ENCODE peak calls at places on chromosomes 2 and 18, in eight cellular contexts. One of them, this sample, is unnamed.

GRCh38 chr2:217990389-217990788 is 12.4 kb downstream of the TNS1 start:
- DNase-seq in activated gamma-delta T cell treated with anti-CD3 and anti-CD28 coated beads, Interleukin-2, amount 50 U/mL, for 16 hours: no peak
- DNase-seq in GM20000: no peak
- DNase-seq in NCI-H1694 treated with DMSO at 0.1 percent for 48 hours: no peak
- DNase-seq in Right ventricle myocardium superior: no peak
- DNase-seq in foreskin fibroblast: no peak
- DNase-seq in bronchial epithelial cell: no peak
- DNase-seq in endodermal cell: no peak
- DNase-seq in this sample: no peak

GRCh38 chr2:43537137-43537536 is 58.7 kb downstream of the THADA start:
- DNase-seq in activated gamma-delta T cell treated with anti-CD3 and anti-CD28 coated beads, Interleukin-2, amount 50 U/mL, for 16 hours: no peak
- DNase-seq in GM20000: no peak
- DNase-seq in NCI-H1694 treated with DMSO at 0.1 percent for 48 hours: no peak
- DNase-seq in Right ventricle myocardium superior: no peak
- DNase-seq in foreskin fibroblast: no peak
- DNase-seq in bronchial epithelial cell: no peak
- DNase-seq in endodermal cell: no peak
- DNase-seq in this sample: no peak

GRCh38 chr2:162582357-162582798 is 238.4 kb downstream of the GCA start:
- DNase-seq in activated gamma-delta T cell treated with anti-CD3 and anti-CD28 coated beads, Interleukin-2, amount 50 U/mL, for 16 hours: no peak
- DNase-seq in GM20000: no peak
- DNase-seq in NCI-H1694 treated with DMSO at 0.1 percent for 48 hours: no peak
- DNase-seq in Right ventricle myocardium superior: no peak
- DNase-seq in foreskin fibroblast: no peak
- DNase-seq in bronchial epithelial cell: peak
- DNase-seq in endodermal cell: peak
- DNase-seq in this sample: peak

GRCh38 chr2:198905881-198906612 is 551.7 kb downstream of the SATB2 start:
- DNase-seq in activated gamma-delta T cell treated with anti-CD3 and anti-CD28 coated beads, Interleukin-2, amount 50 U/mL, for 16 hours: no peak
- DNase-seq in GM20000: no peak
- DNase-seq in NCI-H1694 treated with DMSO at 0.1 percent for 48 hours: no peak
- DNase-seq in Right ventricle myocardium superior: no peak
- DNase-seq in foreskin fibroblast: no peak
- DNase-seq in bronchial epithelial cell: no peak
- DNase-seq in endodermal cell: no peak
- DNase-seq in this sample: no peak

GRCh38 chr18:79030680-79031079 is 38.5 kb upstream of the ATP9B start:
- DNase-seq in activated gamma-delta T cell treated with anti-CD3 and anti-CD28 coated beads, Interleukin-2, amount 50 U/mL, for 16 hours: no peak
- DNase-seq in GM20000: no peak
- DNase-seq in NCI-H1694 treated with DMSO at 0.1 percent for 48 hours: no peak
- DNase-seq in Right ventricle myocardium superior: no peak
- DNase-seq in foreskin fibroblast: no peak
- DNase-seq in bronchial epithelial cell: no peak
- DNase-seq in endodermal cell: no peak
- DNase-seq in this sample: no peak

GRCh38 chr2:1678609-1679008 is 65.7 kb downstream of the PXDN start:
- DNase-seq in activated gamma-delta T cell treated with anti-CD3 and anti-CD28 coated beads, Interleukin-2, amount 50 U/mL, for 16 hours: no peak
- DNase-seq in GM20000: no peak
- DNase-seq in NCI-H1694 treated with DMSO at 0.1 percent for 48 hours: no peak
- DNase-seq in Right ventricle myocardium superior: no peak
- DNase-seq in foreskin fibroblast: no peak
- DNase-seq in bronchial epithelial cell: no peak
- DNase-seq in endodermal cell: peak
- DNase-seq in this sample: no peak

GRCh38 chr2:171178993-171179392 is 18.3 kb upstream of the TLK1 start:
- DNase-seq in activated gamma-delta T cell treated with anti-CD3 and anti-CD28 coated beads, Interleukin-2, amount 50 U/mL, for 16 hours: no peak
- DNase-seq in GM20000: no peak
- DNase-seq in NCI-H1694 treated with DMSO at 0.1 percent for 48 hours: no peak
- DNase-seq in Right ventricle myocardium superior: no peak
- DNase-seq in foreskin fibroblast: no peak
- DNase-seq in bronchial epithelial cell: peak
- DNase-seq in endodermal cell: no peak
- DNase-seq in this sample: no peak

GRCh38 chr2:160051374-160051800 is 11.0 kb downstream of the PLA2R1 start:
- DNase-seq in activated gamma-delta T cell treated with anti-CD3 and anti-CD28 coated beads, Interleukin-2, amount 50 U/mL, for 16 hours: no peak
- DNase-seq in GM20000: no peak
- DNase-seq in NCI-H1694 treated with DMSO at 0.1 percent for 48 hours: no peak
- DNase-seq in Right ventricle myocardium superior: no peak
- DNase-seq in foreskin fibroblast: no peak
- DNase-seq in bronchial epithelial cell: no peak
- DNase-seq in endodermal cell: no peak
- DNase-seq in this sample: no peak

GRCh38 chr2:70214958-70215357 is 24.1 kb upstream of the C2orf42 start:
- DNase-seq in activated gamma-delta T cell treated with anti-CD3 and anti-CD28 coated beads, Interleukin-2, amount 50 U/mL, for 16 hours: no peak
- DNase-seq in GM20000: no peak
- DNase-seq in NCI-H1694 treated with DMSO at 0.1 percent for 48 hours: no peak
- DNase-seq in Right ventricle myocardium superior: no peak
- DNase-seq in foreskin fibroblast: peak
- DNase-seq in bronchial epithelial cell: no peak
- DNase-seq in endodermal cell: no peak
- DNase-seq in this sample: no peak

GRCh38 chr2:128172191-128172590 is 81.2 kb downstream of the UGGT1 start:
- DNase-seq in activated gamma-delta T cell treated with anti-CD3 and anti-CD28 coated beads, Interleukin-2, amount 50 U/mL, for 16 hours: no peak
- DNase-seq in GM20000: no peak
- DNase-seq in NCI-H1694 treated with DMSO at 0.1 percent for 48 hours: no peak
- DNase-seq in Right ventricle myocardium superior: no peak
- DNase-seq in foreskin fibroblast: no peak
- DNase-seq in bronchial epithelial cell: no peak
- DNase-seq in endodermal cell: peak
- DNase-seq in this sample: no peak

GRCh38 chr2:162197095-162197825 is 45.2 kb upstream of the GCG start:
- DNase-seq in activated gamma-delta T cell treated with anti-CD3 and anti-CD28 coated beads, Interleukin-2, amount 50 U/mL, for 16 hours: no peak
- DNase-seq in GM20000: no peak
- DNase-seq in NCI-H1694 treated with DMSO at 0.1 percent for 48 hours: no peak
- DNase-seq in Right ventricle myocardium superior: no peak
- DNase-seq in foreskin fibroblast: peak
- DNase-seq in bronchial epithelial cell: peak
- DNase-seq in endodermal cell: no peak
- DNase-seq in this sample: no peak

GRCh38 chr2:219551412-219551811 is 7.6 kb downstream of the TMEM198 start:
- DNase-seq in activated gamma-delta T cell treated with anti-CD3 and anti-CD28 coated beads, Interleukin-2, amount 50 U/mL, for 16 hours: no peak
- DNase-seq in GM20000: no peak
- DNase-seq in NCI-H1694 treated with DMSO at 0.1 percent for 48 hours: no peak
- DNase-seq in Right ventricle myocardium superior: no peak
- DNase-seq in foreskin fibroblast: peak
- DNase-seq in bronchial epithelial cell: peak
- DNase-seq in endodermal cell: peak
- DNase-seq in this sample: no peak

GRCh38 chr2:96509114-96509846 is 4.1 kb upstream of the NEURL3 start:
- DNase-seq in activated gamma-delta T cell treated with anti-CD3 and anti-CD28 coated beads, Interleukin-2, amount 50 U/mL, for 16 hours: peak
- DNase-seq in GM20000: peak
- DNase-seq in NCI-H1694 treated with DMSO at 0.1 percent for 48 hours: peak
- DNase-seq in Right ventricle myocardium superior: peak
- DNase-seq in foreskin fibroblast: peak
- DNase-seq in bronchial epithelial cell: peak
- DNase-seq in endodermal cell: peak
- DNase-seq in this sample: peak

GRCh38 chr2:109604597-109604996 is 9.2 kb downstream of the SEPTIN10 start:
- DNase-seq in activated gamma-delta T cell treated with anti-CD3 and anti-CD28 coated beads, Interleukin-2, amount 50 U/mL, for 16 hours: no peak
- DNase-seq in GM20000: no peak
- DNase-seq in NCI-H1694 treated with DMSO at 0.1 percent for 48 hours: no peak
- DNase-seq in Right ventricle myocardium superior: no peak
- DNase-seq in foreskin fibroblast: peak
- DNase-seq in bronchial epithelial cell: peak
- DNase-seq in endodermal cell: peak
- DNase-seq in this sample: no peak

GRCh38 chr2:101501443-101501842 is 26.5 kb upstream of the RFX8 start:
- DNase-seq in activated gamma-delta T cell treated with anti-CD3 and anti-CD28 coated beads, Interleukin-2, amount 50 U/mL, for 16 hours: no peak
- DNase-seq in GM20000: no peak
- DNase-seq in NCI-H1694 treated with DMSO at 0.1 percent for 48 hours: no peak
- DNase-seq in Right ventricle myocardium superior: no peak
- DNase-seq in foreskin fibroblast: no peak
- DNase-seq in bronchial epithelial cell: no peak
- DNase-seq in endodermal cell: no peak
- DNase-seq in this sample: no peak

GRCh38 chr2:2464095-2464494 is 133.0 kb upstream of the MYT1L start:
- DNase-seq in activated gamma-delta T cell treated with anti-CD3 and anti-CD28 coated beads, Interleukin-2, amount 50 U/mL, for 16 hours: no peak
- DNase-seq in GM20000: no peak
- DNase-seq in NCI-H1694 treated with DMSO at 0.1 percent for 48 hours: no peak
- DNase-seq in Right ventricle myocardium superior: no peak
- DNase-seq in foreskin fibroblast: no peak
- DNase-seq in bronchial epithelial cell: no peak
- DNase-seq in endodermal cell: no peak
- DNase-seq in this sample: no peak

GRCh38 chr2:237896507-237896892 is 37.1 kb downstream of the RAMP1 start:
- DNase-seq in activated gamma-delta T cell treated with anti-CD3 and anti-CD28 coated beads, Interleukin-2, amount 50 U/mL, for 16 hours: no peak
- DNase-seq in GM20000: no peak
- DNase-seq in NCI-H1694 treated with DMSO at 0.1 percent for 48 hours: no peak
- DNase-seq in Right ventricle myocardium superior: no peak
- DNase-seq in foreskin fibroblast: no peak
- DNase-seq in bronchial epithelial cell: peak
- DNase-seq in endodermal cell: peak
- DNase-seq in this sample: no peak

GRCh38 chr18:75127143-75128021 is 81.6 kb downstream of the PTGR3 start:
- DNase-seq in activated gamma-delta T cell treated with anti-CD3 and anti-CD28 coated beads, Interleukin-2, amount 50 U/mL, for 16 hours: no peak
- DNase-seq in GM20000: no peak
- DNase-seq in NCI-H1694 treated with DMSO at 0.1 percent for 48 hours: no peak
- DNase-seq in Right ventricle myocardium superior: no peak
- DNase-seq in foreskin fibroblast: no peak
- DNase-seq in bronchial epithelial cell: no peak
- DNase-seq in endodermal cell: no peak
- DNase-seq in this sample: no peak

GRCh38 chr2:74188018-74188601 is 9.4 kb upstream of the MOB1A start:
- DNase-seq in activated gamma-delta T cell treated with anti-CD3 and anti-CD28 coated beads, Interleukin-2, amount 50 U/mL, for 16 hours: no peak
- DNase-seq in GM20000: no peak
- DNase-seq in NCI-H1694 treated with DMSO at 0.1 percent for 48 hours: peak
- DNase-seq in Right ventricle myocardium superior: no peak
- DNase-seq in foreskin fibroblast: peak
- DNase-seq in bronchial epithelial cell: peak
- DNase-seq in endodermal cell: peak
- DNase-seq in this sample: peak

GRCh38 chr2:197615033-197615652 is 60.2 kb downstream of the RFTN2 start:
- DNase-seq in activated gamma-delta T cell treated with anti-CD3 and anti-CD28 coated beads, Interleukin-2, amount 50 U/mL, for 16 hours: no peak
- DNase-seq in GM20000: no peak
- DNase-seq in NCI-H1694 treated with DMSO at 0.1 percent for 48 hours: no peak
- DNase-seq in Right ventricle myocardium superior: no peak
- DNase-seq in foreskin fibroblast: no peak
- DNase-seq in bronchial epithelial cell: peak
- DNase-seq in endodermal cell: no peak
- DNase-seq in this sample: no peak

GRCh38 chr2:23912054-23912453 is 14.9 kb downstream of the ATAD2B start:
- DNase-seq in activated gamma-delta T cell treated with anti-CD3 and anti-CD28 coated beads, Interleukin-2, amount 50 U/mL, for 16 hours: no peak
- DNase-seq in GM20000: no peak
- DNase-seq in NCI-H1694 treated with DMSO at 0.1 percent for 48 hours: no peak
- DNase-seq in Right ventricle myocardium superior: no peak
- DNase-seq in foreskin fibroblast: no peak
- DNase-seq in bronchial epithelial cell: no peak
- DNase-seq in endodermal cell: no peak
- DNase-seq in this sample: no peak

GRCh38 chr2:241372376-241372992 is 16.4 kb downstream of the FARP2 start:
- DNase-seq in activated gamma-delta T cell treated with anti-CD3 and anti-CD28 coated beads, Interleukin-2, amount 50 U/mL, for 16 hours: no peak
- DNase-seq in GM20000: no peak
- DNase-seq in NCI-H1694 treated with DMSO at 0.1 percent for 48 hours: peak
- DNase-seq in Right ventricle myocardium superior: no peak
- DNase-seq in foreskin fibroblast: no peak
- DNase-seq in bronchial epithelial cell: no peak
- DNase-seq in endodermal cell: no peak
- DNase-seq in this sample: peak

GRCh38 chr2:166628478-166629136 is 134.6 kb upstream of the SCN7A start:
- DNase-seq in activated gamma-delta T cell treated with anti-CD3 and anti-CD28 coated beads, Interleukin-2, amount 50 U/mL, for 16 hours: no peak
- DNase-seq in GM20000: no peak
- DNase-seq in NCI-H1694 treated with DMSO at 0.1 percent for 48 hours: no peak
- DNase-seq in Right ventricle myocardium superior: no peak
- DNase-seq in foreskin fibroblast: no peak
- DNase-seq in bronchial epithelial cell: peak
- DNase-seq in endodermal cell: peak
- DNase-seq in this sample: no peak

This sample was measured in NCI-H2081.